ENCODE peak calls at places on chromosomes 16 and 17, in four cellular contexts. J, Z, R and B are unnamed samples.

GRCh38 chr16:87233928-87234327 is 83.3 kb downstream of the C16orf95 start:
- DNase-seq in Z (peak), J (peak), R (peak), B (peak)

GRCh38 chr16:1979271-1980025 is 1.8 kb downstream of the NOXO1 start:
- DNase-seq in R (no peak), J (no peak), Z (no peak), B (no peak)

GRCh38 chr16:2428051-2428786 is 1.0 kb upstream of the CCNF start:
- DNase-seq in Z (peak), J (peak), R (no peak), B (peak)

GRCh38 chr17:29573558-29573870 is 5.0 kb downstream of the TP53I13 start:
- DNase-seq in Z (no peak), R (no peak), J (no peak), B (no peak)

GRCh38 chr16:49748322-49748721 is 107.6 kb downstream of the ZNF423 start:
- DNase-seq in Z (no peak), J (no peak), R (no peak), B (no peak)

GRCh38 chr16:74660383-74660782 is 6.3 kb downstream of the RFWD3 start:
- DNase-seq in J (no peak), Z (no peak), R (no peak), B (no peak)

GRCh38 chr17:80724723-80725388 is 180.2 kb downstream of the RPTOR start:
- DNase-seq in J (peak), R (peak), Z (peak), B (peak)

GRCh38 chr17:74466785-74467158 is 338 bp downstream of the CD300A start:
- DNase-seq in R (no peak), Z (no peak), J (no peak), B (no peak)

GRCh38 chr17:39928868-39929651 is 1.5 kb downstream of the LRRC3C start:
- DNase-seq in J (peak), Z (peak), R (peak), B (peak)

GRCh38 chr16:58670946-58671583 is 13.5 kb downstream of the SLC38A7 start:
- DNase-seq in R (no peak), J (no peak), Z (no peak), B (no peak)

GRCh38 chr16:69440236-69440635 is 15.8 kb downstream of the CYB5B start:
- DNase-seq in Z (no peak), R (no peak), J (no peak), B (no peak)

GRCh38 chr17:8729860-8730259 is 14.8 kb downstream of the CCDC42 start:
- DNase-seq in J (no peak), Z (no peak), R (no peak), B (no peak)

GRCh38 chr17:46008591-46008990 is 9.5 kb downstream of the STH start:
- DNase-seq in R (no peak), Z (no peak), J (no peak), B (no peak)

GRCh38 chr16:75624921-75625334 is 1.8 kb upstream of the ADAT1 start:
- DNase-seq in J (peak), R (no peak), Z (peak), B (peak)

GRCh38 chr16:8590161-8590688 is at the start of gene TMEM114:
- DNase-seq in J (no peak), R (no peak), Z (no peak), B (no peak)

GRCh38 chr17:14926526-14927122 is 338.5 kb downstream of the PMP22 start:
- DNase-seq in Z (peak), R (peak), J (peak), B (peak)

GRCh38 chr17:76199466-76199865 is 40.8 kb downstream of the RNF157 start:
- DNase-seq in Z (no peak), J (no peak), R (no peak), B (peak)

GRCh38 chr16:2019919-2020831 is 590 bp downstream of the NPW start:
- DNase-seq in J (no peak), R (no peak), Z (no peak), B (no peak)

GRCh38 chr17:75539969-75540729 is 14.7 kb downstream of the LLGL2 start:
- DNase-seq in R (no peak), J (no peak), Z (no peak), B (no peak)

GRCh38 chr16:56869513-56870270 is 4.7 kb downstream of the SLC12A3 start:
- DNase-seq in J (peak), R (peak), Z (peak), B (peak)

GRCh38 chr17:42281571-42282096 is 5.4 kb upstream of the STAT5B start:
- DNase-seq in R (no peak), Z (no peak), J (no peak), B (no peak)

GRCh38 chr17:78000351-78000750 is 41.8 kb downstream of the TNRC6C start:
- DNase-seq in R (peak), Z (no peak), J (peak), B (peak)

GRCh38 chr17:51487947-51488346 is 227.6 kb downstream of the UTP18 start:
- DNase-seq in R (no peak), Z (peak), J (peak), B (no peak)

GRCh38 chr17:50558955-50559614 is 1.4 kb upstream of the CACNA1G start:
- DNase-seq in Z (no peak), J (no peak), R (no peak), B (no peak)

GRCh38 chr16:5925850-5926249 is 828.3 kb upstream of the EEF2KMT start:
- DNase-seq in Z (no peak), J (no peak), R (no peak), B (no peak)

GRCh38 chr17:17177186-17177585 is 28.9 kb downstream of the PLD6 start:
- DNase-seq in Z (no peak), R (no peak), J (no peak), B (no peak)

GRCh38 chr17:46977348-46977747 is 1.7 kb downstream of the RPRML start:
- DNase-seq in J (peak), R (no peak), Z (peak), B (peak)

GRCh38 chr17:1055751-1056645 is 59.1 kb downstream of the TIMM22 start:
- DNase-seq in Z (peak), J (peak), R (peak), B (peak)

GRCh38 chr17:72296456-72296855 is 175.6 kb downstream of the SOX9 start:
- DNase-seq in Z (no peak), R (no peak), J (peak), B (no peak)

GRCh38 chr16:63925221-63925620 is 1196.6 kb downstream of the CDH11 start:
- DNase-seq in J (no peak), R (no peak), Z (no peak), B (no peak)

GRCh38 chr17:39777534-39778365 is 40.0 kb downstream of the GRB7 start:
- DNase-seq in R (no peak), Z (no peak), J (no peak), B (no peak)

GRCh38 chr16:14576532-14576931 is 53.5 kb downstream of the PARN start:
- DNase-seq in R (no peak), Z (no peak), J (no peak), B (no peak)

GRCh38 chr16:53908731-53909130 is 204.8 kb downstream of the FTO start:
- DNase-seq in J (no peak), R (peak), Z (no peak), B (no peak)

GRCh38 chr16:74738134-74738541 is 36.5 kb downstream of the FA2H start:
- DNase-seq in R (no peak), J (peak), Z (peak), B (no peak)

GRCh38 chr16:82432261-82432660 is 194.5 kb upstream of the CDH13 start:
- DNase-seq in Z (no peak), R (no peak), J (no peak), B (peak)

GRCh38 chr17:68489919-68490318 is 22.3 kb upstream of the PRKAR1A start:
- DNase-seq in Z (no peak), R (no peak), J (no peak), B (no peak)

GRCh38 chr17:60077672-60078519 is 825 bp downstream of the HEATR6 start:
- DNase-seq in Z (no peak), R (no peak), J (no peak), B (no peak)